ENCODE peak calls at places on chromosomes 11 and 22, in six cellular contexts. B is HCT116, M is ELR, Q is LHCN-M2, D is NCI-H2081, E is amniotic epithelial cell. P is an unnamed sample.

GRCh38 chr11:116611998-116612620 is 160.7 kb downstream of the BUD13 start:
- DNase-seq in B (no peak), D (no peak), E (no peak), M (no peak), Q (no peak), P (no peak)

GRCh38 chr11:47220401-47220821 is 5.6 kb downstream of the DDB2 start:
- DNase-seq in B (no peak), D (no peak), Q (peak), M (peak), E (peak), P (no peak)

GRCh38 chr11:19980388-19980787 is 179.9 kb downstream of the DBX1 start:
- DNase-seq in B (no peak), D (no peak), Q (no peak), E (no peak), M (no peak), P (no peak)

GRCh38 chr22:32411388-32411787 is 659 bp downstream of the RTCB start:
- DNase-seq in B (no peak), M (peak), E (peak), D (no peak), Q (no peak), P (no peak)

GRCh38 chr11:77201370-77201769 is 73.3 kb downstream of the MYO7A start:
- DNase-seq in D (no peak), Q (no peak), M (no peak), E (no peak), B (no peak), P (no peak)

GRCh38 chr11:61552108-61552635 is 28.7 kb downstream of the SYT7 start:
- DNase-seq in E (no peak), M (no peak), D (no peak), B (no peak), Q (no peak), P (no peak)

GRCh38 chr22:38172489-38173155 is 9.0 kb downstream of the PLA2G6 start:
- DNase-seq in M (peak), D (no peak), E (no peak), B (no peak), Q (no peak), P (peak)

GRCh38 chr22:19174106-19175025 is 4.2 kb downstream of the SLC25A1 start:
- DNase-seq in D (no peak), B (no peak), M (peak), Q (peak), E (peak), P (peak)

GRCh38 chr11:101010899-101011298 is 118.7 kb downstream of the PGR start:
- DNase-seq in E (no peak), M (peak), Q (no peak), D (no peak), B (no peak), P (no peak)

GRCh38 chr22:27151407-27151806 is 494.0 kb downstream of the MIAT start:
- DNase-seq in E (no peak), Q (no peak), B (no peak), D (no peak), M (no peak), P (no peak)

GRCh38 chr11:14114786-14115185 is 152.3 kb downstream of the SPON1 start:
- DNase-seq in Q (no peak), B (no peak), E (no peak), D (no peak), M (no peak), P (no peak)

GRCh38 chr11:69000831-69001245 is 12.2 kb downstream of the MRGPRF start:
- DNase-seq in Q (peak), B (peak), D (no peak), E (peak), M (peak), P (peak)

GRCh38 chr22:47625013-47625385 is 862.5 kb downstream of the TBC1D22A start:
- DNase-seq in Q (no peak), M (no peak), B (no peak), D (no peak), E (no peak), P (no peak)

GRCh38 chr11:67345949-67346819 is 7.2 kb downstream of the POLD4 start:
- DNase-seq in B (peak), M (peak), E (peak), Q (peak), D (no peak), P (peak)

GRCh38 chr11:2151500-2152257 is 9.3 kb downstream of the INS start:
- DNase-seq in D (peak), B (peak), M (peak), E (peak), Q (peak), P (peak)

GRCh38 chr22:20727118-20728015 is 46.5 kb upstream of the SERPIND1 start:
- DNase-seq in B (no peak), M (no peak), Q (no peak), E (no peak), D (no peak), P (no peak)

GRCh38 chr11:2276280-2276998 is 6.1 kb upstream of the ASCL2 start:
- DNase-seq in M (no peak), Q (no peak), E (no peak), B (no peak), D (no peak), P (no peak)

GRCh38 chr11:115741376-115741775 is 237.2 kb upstream of the CADM1 start:
- DNase-seq in B (no peak), E (no peak), M (no peak), Q (no peak), D (no peak), P (no peak)

GRCh38 chr22:16827506-16827905 is 2.3 kb upstream of the XKR3 start:
- DNase-seq in M (no peak), B (no peak), E (no peak), D (no peak), Q (no peak), P (no peak)

GRCh38 chr11:120903686-120904085 is 120.2 kb upstream of the TBCEL start:
- DNase-seq in D (no peak), M (no peak), Q (no peak), E (no peak), B (no peak), P (no peak)

GRCh38 chr11:120040136-120040840 is 97.6 kb downstream of the TRIM29 start:
- DNase-seq in Q (no peak), E (no peak), D (no peak), M (no peak), B (no peak), P (no peak)

GRCh38 chr11:129894281-129895125 is 875 bp downstream of the NFRKB start:
- DNase-seq in E (peak), Q (peak), M (peak), D (no peak), B (no peak), P (peak)

GRCh38 chr11:74925281-74925680 is 23.6 kb downstream of the XRRA1 start:
- DNase-seq in D (no peak), B (no peak), E (peak), M (peak), Q (peak), P (no peak)

P was measured in KBM-7.